ENCODE peak calls at places on chromosomes 7 and 10, in nine cellular contexts. R, M, Z, Y, G, J, P, H and U are unnamed samples.

GRCh38 chr7:117259626-117260025 is 63.2 kb downstream of the WNT2 start:
- DNase-seq in R (no peak), M (no peak), Z (no peak), Y (peak; percentile 84), G (no peak), J (no peak), P (no peak), H (peak; percentile 83), U (no peak)

GRCh38 chr10:21514808-21515580 is 10.5 kb downstream of the SKIDA1 start:
- DNase-seq in R (no peak), M (no peak), Z (no peak), Y (no peak), G (no peak), J (no peak), P (no peak), H (no peak), U (no peak)

GRCh38 chr10:61000769-61001730 is 57.1 kb upstream of the RHOBTB1 start:
- DNase-seq in R (no peak), M (peak; percentile 66), Z (no peak), Y (peak; percentile 28), G (peak; percentile 65), J (no peak), P (peak; percentile 74), H (no peak), U (peak; percentile 15)

GRCh38 chr10:6232846-6233724 is 30.4 kb downstream of the PFKFB3 start:
- DNase-seq in R (no peak), M (no peak), Z (no peak), Y (no peak), G (no peak), J (no peak), P (peak; percentile 76), H (no peak), U (no peak)

GRCh38 chr7:100174582-100174981 is 2.6 kb downstream of the GPC2 start:
- DNase-seq in R (no peak), M (no peak), Z (no peak), Y (no peak), G (peak; percentile 35), J (no peak), P (peak; percentile 46), H (no peak), U (no peak)

GRCh38 chr7:102292813-102293798 is 6.4 kb downstream of the SH2B2 start:
- DNase-seq in R (no peak), M (no peak), Z (no peak), Y (peak; percentile 19), G (no peak), J (no peak), P (no peak), H (no peak), U (no peak)

GRCh38 chr10:6671976-6672375 is 91.9 kb upstream of the PRKCQ start:
- DNase-seq in R (no peak), M (no peak), Z (no peak), Y (no peak), G (no peak), J (no peak), P (no peak), H (no peak), U (no peak)

GRCh38 chr10:86345296-86346168 is 21.1 kb downstream of the GRID1 start:
- DNase-seq in R (no peak), M (peak; percentile 31), Z (no peak), Y (peak; percentile 17), G (peak; percentile 82), J (no peak), P (peak; percentile 53), H (peak; percentile 14), U (no peak)

GRCh38 chr7:80533287-80533686 is 21.4 kb upstream of the GNAT3 start:
- DNase-seq in R (no peak), M (no peak), Z (no peak), Y (peak; percentile 54), G (no peak), J (no peak), P (no peak), H (no peak), U (peak; percentile 51)

DNA sequence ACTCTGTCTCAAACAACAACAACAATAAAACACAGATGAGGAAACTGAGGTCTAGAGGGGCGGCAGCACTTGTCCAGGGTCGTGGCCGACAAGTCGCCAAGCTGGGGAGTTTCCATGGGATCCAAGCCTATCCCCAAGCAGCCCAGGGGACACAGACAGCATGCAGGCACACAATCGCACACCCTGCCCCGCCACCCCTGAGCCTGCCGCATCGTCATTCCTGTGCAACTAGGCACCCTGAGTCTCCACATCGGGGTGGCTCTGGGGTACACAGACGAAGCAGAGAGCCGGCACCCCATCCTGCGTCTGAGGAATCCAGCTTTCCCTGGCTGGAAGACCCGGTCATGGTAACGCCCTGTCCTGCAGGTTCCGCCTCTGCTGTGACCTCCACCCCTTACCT is 136.0 kb upstream of the TNRC18 start:
- DNase-seq in R (no peak), M (no peak), Z (no peak), Y (no peak), G (no peak), J (no peak), P (no peak), H (no peak), U (no peak)
- H3K4me1 ChIP-seq in R (peaks cover 59% of the 10 kb centered on the region), M (peaks cover 7% of the 10 kb centered on the region), Z (peaks cover 63% of the 10 kb centered on the region), Y (peaks cover 26% of the 10 kb centered on the region), G (peaks cover 48% of the 10 kb centered on the region), J (peaks cover 73% of the 10 kb centered on the region), P (no peaks in the 10 kb centered on the region), H (peaks cover 60% of the 10 kb centered on the region), U (peaks cover 31% of the 10 kb centered on the region)

GRCh38 chr7:6165075-6165474 is 107.3 kb downstream of the CYTH3 start:
- DNase-seq in R (no peak), M (no peak), Z (no peak), Y (no peak), G (peak; percentile 63), J (no peak), P (no peak), H (no peak), U (no peak)

GRCh38 chr7:6164491-6164890 is 107.9 kb downstream of the CYTH3 start:
- DNase-seq in R (no peak), M (no peak), Z (no peak), Y (no peak), G (peak; percentile 47), J (no peak), P (no peak), H (no peak), U (no peak)

GRCh38 chr7:6166443-6166871 is 106.0 kb downstream of the CYTH3 start:
- DNase-seq in R (no peak), M (no peak), Z (no peak), Y (no peak), G (no peak), J (no peak), P (no peak), H (no peak), U (no peak)

GRCh38 chr7:6167004-6167551 is 105.3 kb downstream of the CYTH3 start:
- DNase-seq in R (no peak), M (peak; percentile 30), Z (no peak), Y (no peak), G (peak; percentile 40), J (no peak), P (no peak), H (no peak), U (no peak)

GRCh38 chr7:6165521-6166325 is 106.7 kb downstream of the CYTH3 start:
- DNase-seq in R (no peak), M (no peak), Z (no peak), Y (no peak), G (peak; percentile 48), J (no peak), P (no peak), H (no peak), U (no peak)
- H3K36me3 ChIP-seq in R (peaks cover 4% of the 10 kb centered on the region), M (peaks cover 23% of the 10 kb centered on the region), Z (peaks cover 14% of the 10 kb centered on the region), Y (peaks cover 16% of the 10 kb centered on the region), G (peaks cover 39% of the 10 kb centered on the region), J (peaks cover 21% of the 10 kb centered on the region), P (no peaks in the 10 kb centered on the region), H (peaks cover 91% of the 10 kb centered on the region), U (peaks cover 22% of the 10 kb centered on the region)

DNA sequence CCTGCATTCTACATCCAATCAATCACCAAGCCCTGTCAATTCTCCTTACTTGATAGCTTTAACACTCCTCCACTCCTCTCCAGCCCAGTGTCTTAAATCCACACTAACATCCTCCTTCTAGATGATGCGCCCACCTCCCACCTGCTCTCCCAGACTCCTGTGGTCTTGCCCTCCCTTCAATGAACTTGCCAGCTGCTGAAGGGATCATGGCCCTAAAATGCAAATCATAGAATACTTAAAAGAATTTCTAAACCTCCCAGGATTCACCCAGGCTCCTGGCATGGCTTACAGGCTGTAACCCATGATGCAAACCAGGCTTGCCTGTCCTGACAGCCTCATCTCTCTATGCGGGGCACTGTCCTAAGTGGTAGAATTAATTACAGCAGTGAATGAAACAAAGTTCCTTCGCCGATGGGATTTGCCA is 43.6 kb downstream of the SYPL1 start:
- DNase-seq in R (no peak), M (no peak), Z (no peak), Y (peak; percentile 67), G (no peak), J (no peak), P (no peak), H (no peak), U (no peak)
- H3K4me1 ChIP-seq in R (peaks cover 32% of the 10 kb centered on the region), M (peaks cover 13% of the 10 kb centered on the region), Z (peaks cover 21% of the 10 kb centered on the region), Y (peaks cover 30% of the 10 kb centered on the region), G (peaks cover 63% of the 10 kb centered on the region), J (peaks cover 100% of the 10 kb centered on the region), P (no peaks in the 10 kb centered on the region), H (peaks cover 14% of the 10 kb centered on the region), U (peaks cover 9% of the 10 kb centered on the region)

GRCh38 chr7:22359156-22359697 is 2.3 kb upstream of the RAPGEF5 start:
- DNase-seq in R (no peak), M (no peak), Z (no peak), Y (no peak), G (no peak), J (no peak), P (no peak), H (no peak), U (no peak)
- H3K36me3 ChIP-seq in R (no peaks in the 10 kb centered on the region), M (no peaks in the 10 kb centered on the region), Z (no peaks in the 10 kb centered on the region), Y (no peaks in the 10 kb centered on the region), G (no peaks in the 10 kb centered on the region), J (no peaks in the 10 kb centered on the region), P (no peaks in the 10 kb centered on the region), H (no peaks in the 10 kb centered on the region), U (no peaks in the 10 kb centered on the region)